ENCODE peak calls at places on chromosomes 6 and 20, in four cellular contexts. G is neural crest cell, V is breast epithelium, R is A172. K is an unnamed sample.
A peak's percentile ranks its signal among the peaks of the same experiment; 100 is the strongest.

GRCh38 chr6:32972353-32973143 is 4.2 kb downstream of the BRD2 start:
- DNase-seq in G (no peak), V (no peak), R (no peak), K (no peak)

GRCh38 chr6:15026832-15027231 is 219.0 kb upstream of the JARID2 start:
- DNase-seq in G (no peak), V (peak; percentile 60), R (peak; percentile 47), K (no peak)

GRCh38 chr20:10454135-10454750 is 19.1 kb downstream of the SLX4IP start:
- DNase-seq in G (no peak), V (no peak), R (no peak), K (no peak)

GRCh38 chr6:6002005-6002808 is 4.5 kb downstream of the NRN1 start:
- DNase-seq in G (peak; percentile 20), V (no peak), R (no peak), K (no peak)

GRCh38 chr6:12851123-12851695 is 134.6 kb downstream of the PHACTR1 start:
- DNase-seq in G (no peak), V (no peak), R (no peak), K (no peak)

GRCh38 chr6:87574237-87574636 is 15.6 kb downstream of the RARS2 start:
- DNase-seq in G (no peak), V (no peak), R (no peak), K (no peak)

GRCh38 chr20:20786428-20786827 is 74.0 kb upstream of the RALGAPA2 start:
- DNase-seq in G (no peak), V (no peak), R (no peak), K (no peak)

GRCh38 chr6:163438940-163439335 is 24.4 kb downstream of the QKI start:
- DNase-seq in G (no peak), V (peak; percentile 25), R (no peak), K (no peak)

GRCh38 chr20:20551409-20551808 is 161.0 kb downstream of the RALGAPA2 start:
- DNase-seq in G (no peak), V (no peak), R (no peak), K (no peak)

GRCh38 chr6:146240307-146240706 is 211.4 kb downstream of the GRM1 start:
- DNase-seq in G (no peak), V (no peak), R (no peak), K (no peak)

K was measured in ascending aorta.